ENCODE peak calls at places on chromosomes 3 and 15, in eight cellular contexts. One of them, this sample, is unnamed.

GRCh38 chr3:53156368-53156834 is 4.6 kb upstream of the PRKCD start:
- DNase-seq in hepatocyte: peak
- DNase-seq in dermis microvascular lymphatic vessel endothelial cell: no peak
- DNase-seq in tibial artery: no peak
- DNase-seq in NK-92 treated with Interleukin-12 subunit alpha and Interleukin-12 subunit beta, amount 100 ng/mL, for 24 hours: no peak
- DNase-seq in ELF-1: no peak
- DNase-seq in NCI-H1105: no peak
- DNase-seq in uterus: no peak
- DNase-seq in this sample: no peak

GRCh38 chr3:111627092-111627491 is 31.9 kb upstream of the ZBED2 start:
- DNase-seq in hepatocyte: no peak
- DNase-seq in dermis microvascular lymphatic vessel endothelial cell: no peak
- DNase-seq in tibial artery: no peak
- DNase-seq in NK-92 treated with Interleukin-12 subunit alpha and Interleukin-12 subunit beta, amount 100 ng/mL, for 24 hours: no peak
- DNase-seq in ELF-1: no peak
- DNase-seq in NCI-H1105: no peak
- DNase-seq in uterus: no peak
- DNase-seq in this sample: peak

GRCh38 chr3:17213102-17213501 is 328.3 kb downstream of the PLCL2 start:
- DNase-seq in hepatocyte: no peak
- DNase-seq in dermis microvascular lymphatic vessel endothelial cell: no peak
- DNase-seq in tibial artery: no peak
- DNase-seq in NK-92 treated with Interleukin-12 subunit alpha and Interleukin-12 subunit beta, amount 100 ng/mL, for 24 hours: no peak
- DNase-seq in ELF-1: no peak
- DNase-seq in NCI-H1105: no peak
- DNase-seq in uterus: no peak
- DNase-seq in this sample: no peak

GRCh38 chr3:3893590-3893989 is 94.4 kb downstream of the LRRN1 start:
- DNase-seq in hepatocyte: no peak
- DNase-seq in dermis microvascular lymphatic vessel endothelial cell: no peak
- DNase-seq in tibial artery: no peak
- DNase-seq in NK-92 treated with Interleukin-12 subunit alpha and Interleukin-12 subunit beta, amount 100 ng/mL, for 24 hours: no peak
- DNase-seq in ELF-1: no peak
- DNase-seq in NCI-H1105: no peak
- DNase-seq in uterus: no peak
- DNase-seq in this sample: no peak

GRCh38 chr15:34109775-34110663 is 8.1 kb downstream of the PGBD4 start:
- DNase-seq in hepatocyte: peak
- DNase-seq in dermis microvascular lymphatic vessel endothelial cell: peak
- DNase-seq in tibial artery: no peak
- DNase-seq in NK-92 treated with Interleukin-12 subunit alpha and Interleukin-12 subunit beta, amount 100 ng/mL, for 24 hours: no peak
- DNase-seq in ELF-1: no peak
- DNase-seq in NCI-H1105: no peak
- DNase-seq in uterus: no peak
- DNase-seq in this sample: peak

GRCh38 chr3:39013289-39013688 is 38.5 kb downstream of the SCN11A start:
- DNase-seq in hepatocyte: no peak
- DNase-seq in dermis microvascular lymphatic vessel endothelial cell: no peak
- DNase-seq in tibial artery: no peak
- DNase-seq in NK-92 treated with Interleukin-12 subunit alpha and Interleukin-12 subunit beta, amount 100 ng/mL, for 24 hours: no peak
- DNase-seq in ELF-1: peak
- DNase-seq in NCI-H1105: no peak
- DNase-seq in uterus: no peak
- DNase-seq in this sample: no peak

GRCh38 chr3:154244644-154245043 is 79.6 kb downstream of the DHX36 start:
- DNase-seq in hepatocyte: no peak
- DNase-seq in dermis microvascular lymphatic vessel endothelial cell: peak
- DNase-seq in tibial artery: no peak
- DNase-seq in NK-92 treated with Interleukin-12 subunit alpha and Interleukin-12 subunit beta, amount 100 ng/mL, for 24 hours: no peak
- DNase-seq in ELF-1: no peak
- DNase-seq in NCI-H1105: no peak
- DNase-seq in uterus: no peak
- DNase-seq in this sample: peak

GRCh38 chr15:33201376-33202189 is 7.1 kb upstream of the FMN1 start:
- DNase-seq in hepatocyte: peak
- DNase-seq in dermis microvascular lymphatic vessel endothelial cell: no peak
- DNase-seq in tibial artery: no peak
- DNase-seq in NK-92 treated with Interleukin-12 subunit alpha and Interleukin-12 subunit beta, amount 100 ng/mL, for 24 hours: peak
- DNase-seq in ELF-1: peak
- DNase-seq in NCI-H1105: no peak
- DNase-seq in uterus: no peak
- DNase-seq in this sample: peak

GRCh38 chr3:17023006-17023664 is 138.4 kb downstream of the PLCL2 start:
- DNase-seq in hepatocyte: no peak
- DNase-seq in dermis microvascular lymphatic vessel endothelial cell: no peak
- DNase-seq in tibial artery: no peak
- DNase-seq in NK-92 treated with Interleukin-12 subunit alpha and Interleukin-12 subunit beta, amount 100 ng/mL, for 24 hours: peak
- DNase-seq in ELF-1: no peak
- DNase-seq in NCI-H1105: no peak
- DNase-seq in uterus: no peak
- DNase-seq in this sample: peak

GRCh38 chr15:60299452-60300047 is 98.2 kb downstream of the ANXA2 start:
- DNase-seq in hepatocyte: peak
- DNase-seq in dermis microvascular lymphatic vessel endothelial cell: no peak
- DNase-seq in tibial artery: no peak
- DNase-seq in NK-92 treated with Interleukin-12 subunit alpha and Interleukin-12 subunit beta, amount 100 ng/mL, for 24 hours: no peak
- DNase-seq in ELF-1: peak
- DNase-seq in NCI-H1105: peak
- DNase-seq in uterus: peak
- DNase-seq in this sample: peak

GRCh38 chr3:175728566-175728965 is 869.4 kb downstream of the NAALADL2 start:
- DNase-seq in hepatocyte: no peak
- DNase-seq in dermis microvascular lymphatic vessel endothelial cell: no peak
- DNase-seq in tibial artery: no peak
- DNase-seq in NK-92 treated with Interleukin-12 subunit alpha and Interleukin-12 subunit beta, amount 100 ng/mL, for 24 hours: no peak
- DNase-seq in ELF-1: no peak
- DNase-seq in NCI-H1105: no peak
- DNase-seq in uterus: no peak
- DNase-seq in this sample: peak

GRCh38 chr15:69991493-69991892 is 106.2 kb downstream of the TLE3 start:
- DNase-seq in hepatocyte: no peak
- DNase-seq in dermis microvascular lymphatic vessel endothelial cell: no peak
- DNase-seq in tibial artery: no peak
- DNase-seq in NK-92 treated with Interleukin-12 subunit alpha and Interleukin-12 subunit beta, amount 100 ng/mL, for 24 hours: no peak
- DNase-seq in ELF-1: peak
- DNase-seq in NCI-H1105: no peak
- DNase-seq in uterus: no peak
- DNase-seq in this sample: no peak

GRCh38 chr3:182292586-182292985 is 500.7 kb upstream of the ATP11B start:
- DNase-seq in hepatocyte: no peak
- DNase-seq in dermis microvascular lymphatic vessel endothelial cell: no peak
- DNase-seq in tibial artery: no peak
- DNase-seq in NK-92 treated with Interleukin-12 subunit alpha and Interleukin-12 subunit beta, amount 100 ng/mL, for 24 hours: no peak
- DNase-seq in ELF-1: no peak
- DNase-seq in NCI-H1105: no peak
- DNase-seq in uterus: no peak
- DNase-seq in this sample: peak

GRCh38 chr3:170953229-170953628 is 44.8 kb upstream of the EIF5A2 start:
- DNase-seq in hepatocyte: no peak
- DNase-seq in dermis microvascular lymphatic vessel endothelial cell: no peak
- DNase-seq in tibial artery: no peak
- DNase-seq in NK-92 treated with Interleukin-12 subunit alpha and Interleukin-12 subunit beta, amount 100 ng/mL, for 24 hours: no peak
- DNase-seq in ELF-1: no peak
- DNase-seq in NCI-H1105: no peak
- DNase-seq in uterus: no peak
- DNase-seq in this sample: no peak

GRCh38 chr15:38879909-38880471 is 315.4 kb upstream of the RASGRP1 start:
- DNase-seq in hepatocyte: no peak
- DNase-seq in dermis microvascular lymphatic vessel endothelial cell: no peak
- DNase-seq in tibial artery: peak
- DNase-seq in NK-92 treated with Interleukin-12 subunit alpha and Interleukin-12 subunit beta, amount 100 ng/mL, for 24 hours: no peak
- DNase-seq in ELF-1: no peak
- DNase-seq in NCI-H1105: no peak
- DNase-seq in uterus: peak
- DNase-seq in this sample: peak

GRCh38 chr3:196537319-196537984 is 22.3 kb upstream of the SMCO1 start:
- DNase-seq in hepatocyte: no peak
- DNase-seq in dermis microvascular lymphatic vessel endothelial cell: peak
- DNase-seq in tibial artery: peak
- DNase-seq in NK-92 treated with Interleukin-12 subunit alpha and Interleukin-12 subunit beta, amount 100 ng/mL, for 24 hours: peak
- DNase-seq in ELF-1: peak
- DNase-seq in NCI-H1105: no peak
- DNase-seq in uterus: peak
- DNase-seq in this sample: peak

GRCh38 chr3:11565072-11565471 is 78.6 kb downstream of the VGLL4 start:
- DNase-seq in hepatocyte: no peak
- DNase-seq in dermis microvascular lymphatic vessel endothelial cell: no peak
- DNase-seq in tibial artery: no peak
- DNase-seq in NK-92 treated with Interleukin-12 subunit alpha and Interleukin-12 subunit beta, amount 100 ng/mL, for 24 hours: no peak
- DNase-seq in ELF-1: no peak
- DNase-seq in NCI-H1105: no peak
- DNase-seq in uterus: peak
- DNase-seq in this sample: no peak

GRCh38 chr15:90557651-90558084 is 27.9 kb downstream of the CRTC3 start:
- DNase-seq in hepatocyte: peak
- DNase-seq in dermis microvascular lymphatic vessel endothelial cell: peak
- DNase-seq in tibial artery: peak
- DNase-seq in NK-92 treated with Interleukin-12 subunit alpha and Interleukin-12 subunit beta, amount 100 ng/mL, for 24 hours: no peak
- DNase-seq in ELF-1: no peak
- DNase-seq in NCI-H1105: no peak
- DNase-seq in uterus: peak
- DNase-seq in this sample: peak

GRCh38 chr3:30760040-30760439 is 134.4 kb downstream of the GADL1 start:
- DNase-seq in hepatocyte: no peak
- DNase-seq in dermis microvascular lymphatic vessel endothelial cell: no peak
- DNase-seq in tibial artery: no peak
- DNase-seq in NK-92 treated with Interleukin-12 subunit alpha and Interleukin-12 subunit beta, amount 100 ng/mL, for 24 hours: no peak
- DNase-seq in ELF-1: no peak
- DNase-seq in NCI-H1105: no peak
- DNase-seq in uterus: no peak
- DNase-seq in this sample: no peak

GRCh38 chr15:32036972-32037371 is 6.7 kb downstream of the CHRNA7 start:
- DNase-seq in hepatocyte: no peak
- DNase-seq in dermis microvascular lymphatic vessel endothelial cell: no peak
- DNase-seq in tibial artery: no peak
- DNase-seq in NK-92 treated with Interleukin-12 subunit alpha and Interleukin-12 subunit beta, amount 100 ng/mL, for 24 hours: no peak
- DNase-seq in ELF-1: no peak
- DNase-seq in NCI-H1105: no peak
- DNase-seq in uterus: no peak
- DNase-seq in this sample: no peak

GRCh38 chr3:124650798-124651197 is 79.5 kb upstream of the UMPS start:
- DNase-seq in hepatocyte: no peak
- DNase-seq in dermis microvascular lymphatic vessel endothelial cell: no peak
- DNase-seq in tibial artery: no peak
- DNase-seq in NK-92 treated with Interleukin-12 subunit alpha and Interleukin-12 subunit beta, amount 100 ng/mL, for 24 hours: no peak
- DNase-seq in ELF-1: no peak
- DNase-seq in NCI-H1105: no peak
- DNase-seq in uterus: no peak
- DNase-seq in this sample: no peak

GRCh38 chr15:67137319-67137718 is 71.9 kb downstream of the SMAD3 start:
- DNase-seq in hepatocyte: no peak
- DNase-seq in dermis microvascular lymphatic vessel endothelial cell: no peak
- DNase-seq in tibial artery: no peak
- DNase-seq in NK-92 treated with Interleukin-12 subunit alpha and Interleukin-12 subunit beta, amount 100 ng/mL, for 24 hours: no peak
- DNase-seq in ELF-1: no peak
- DNase-seq in NCI-H1105: no peak
- DNase-seq in uterus: no peak
- DNase-seq in this sample: no peak

GRCh38 chr3:176352716-176353334 is 844.5 kb downstream of the TBL1XR1 start:
- DNase-seq in hepatocyte: no peak
- DNase-seq in dermis microvascular lymphatic vessel endothelial cell: no peak
- DNase-seq in tibial artery: no peak
- DNase-seq in NK-92 treated with Interleukin-12 subunit alpha and Interleukin-12 subunit beta, amount 100 ng/mL, for 24 hours: no peak
- DNase-seq in ELF-1: no peak
- DNase-seq in NCI-H1105: no peak
- DNase-seq in uterus: no peak
- DNase-seq in this sample: peak

GRCh38 chr3:100710355-100711198 is 1.3 kb downstream of the TFG start:
- DNase-seq in hepatocyte: peak
- DNase-seq in dermis microvascular lymphatic vessel endothelial cell: no peak
- DNase-seq in tibial artery: no peak
- DNase-seq in NK-92 treated with Interleukin-12 subunit alpha and Interleukin-12 subunit beta, amount 100 ng/mL, for 24 hours: no peak
- DNase-seq in ELF-1: peak
- DNase-seq in NCI-H1105: no peak
- DNase-seq in uterus: no peak
- DNase-seq in this sample: peak

GRCh38 chr15:81161215-81161673 is 27.2 kb downstream of the CFAP161 start:
- DNase-seq in hepatocyte: no peak
- DNase-seq in dermis microvascular lymphatic vessel endothelial cell: no peak
- DNase-seq in tibial artery: no peak
- DNase-seq in NK-92 treated with Interleukin-12 subunit alpha and Interleukin-12 subunit beta, amount 100 ng/mL, for 24 hours: no peak
- DNase-seq in ELF-1: no peak
- DNase-seq in NCI-H1105: no peak
- DNase-seq in uterus: no peak
- DNase-seq in this sample: no peak

GRCh38 chr3:150177673-150178378 is 207.1 kb upstream of the PFN2 start:
- DNase-seq in hepatocyte: no peak
- DNase-seq in dermis microvascular lymphatic vessel endothelial cell: no peak
- DNase-seq in tibial artery: no peak
- DNase-seq in NK-92 treated with Interleukin-12 subunit alpha and Interleukin-12 subunit beta, amount 100 ng/mL, for 24 hours: no peak
- DNase-seq in ELF-1: no peak
- DNase-seq in NCI-H1105: no peak
- DNase-seq in uterus: no peak
- DNase-seq in this sample: peak

GRCh38 chr3:126124896-126125295 is 41.0 kb upstream of the SLC41A3 start:
- DNase-seq in hepatocyte: no peak
- DNase-seq in dermis microvascular lymphatic vessel endothelial cell: no peak
- DNase-seq in tibial artery: no peak
- DNase-seq in NK-92 treated with Interleukin-12 subunit alpha and Interleukin-12 subunit beta, amount 100 ng/mL, for 24 hours: no peak
- DNase-seq in ELF-1: no peak
- DNase-seq in NCI-H1105: no peak
- DNase-seq in uterus: peak
- DNase-seq in this sample: no peak

GRCh38 chr15:60420322-60420721 is 22.5 kb upstream of the ANXA2 start:
- DNase-seq in hepatocyte: no peak
- DNase-seq in dermis microvascular lymphatic vessel endothelial cell: no peak
- DNase-seq in tibial artery: no peak
- DNase-seq in NK-92 treated with Interleukin-12 subunit alpha and Interleukin-12 subunit beta, amount 100 ng/mL, for 24 hours: no peak
- DNase-seq in ELF-1: no peak
- DNase-seq in NCI-H1105: no peak
- DNase-seq in uterus: no peak
- DNase-seq in this sample: no peak

GRCh38 chr3:27978440-27978839 is 256.3 kb upstream of the EOMES start:
- DNase-seq in hepatocyte: no peak
- DNase-seq in dermis microvascular lymphatic vessel endothelial cell: no peak
- DNase-seq in tibial artery: no peak
- DNase-seq in NK-92 treated with Interleukin-12 subunit alpha and Interleukin-12 subunit beta, amount 100 ng/mL, for 24 hours: no peak
- DNase-seq in ELF-1: no peak
- DNase-seq in NCI-H1105: no peak
- DNase-seq in uterus: no peak
- DNase-seq in this sample: peak

GRCh38 chr3:62248831-62249776 is 124.2 kb downstream of the FEZF2 start:
- DNase-seq in hepatocyte: no peak
- DNase-seq in dermis microvascular lymphatic vessel endothelial cell: no peak
- DNase-seq in tibial artery: no peak
- DNase-seq in NK-92 treated with Interleukin-12 subunit alpha and Interleukin-12 subunit beta, amount 100 ng/mL, for 24 hours: no peak
- DNase-seq in ELF-1: no peak
- DNase-seq in NCI-H1105: no peak
- DNase-seq in uterus: no peak
- DNase-seq in this sample: no peak

GRCh38 chr3:102083971-102084370 is 234.7 kb downstream of the NFKBIZ start:
- DNase-seq in hepatocyte: no peak
- DNase-seq in dermis microvascular lymphatic vessel endothelial cell: no peak
- DNase-seq in tibial artery: no peak
- DNase-seq in NK-92 treated with Interleukin-12 subunit alpha and Interleukin-12 subunit beta, amount 100 ng/mL, for 24 hours: no peak
- DNase-seq in ELF-1: no peak
- DNase-seq in NCI-H1105: no peak
- DNase-seq in uterus: no peak
- DNase-seq in this sample: no peak

GRCh38 chr15:76200641-76201105 is 110.6 kb downstream of the ETFA start:
- DNase-seq in hepatocyte: no peak
- DNase-seq in dermis microvascular lymphatic vessel endothelial cell: no peak
- DNase-seq in tibial artery: peak
- DNase-seq in NK-92 treated with Interleukin-12 subunit alpha and Interleukin-12 subunit beta, amount 100 ng/mL, for 24 hours: no peak
- DNase-seq in ELF-1: peak
- DNase-seq in NCI-H1105: no peak
- DNase-seq in uterus: no peak
- DNase-seq in this sample: no peak

GRCh38 chr15:62119224-62119925 is 45.7 kb downstream of the C2CD4B start:
- DNase-seq in hepatocyte: peak
- DNase-seq in dermis microvascular lymphatic vessel endothelial cell: peak
- DNase-seq in tibial artery: no peak
- DNase-seq in NK-92 treated with Interleukin-12 subunit alpha and Interleukin-12 subunit beta, amount 100 ng/mL, for 24 hours: no peak
- DNase-seq in ELF-1: no peak
- DNase-seq in NCI-H1105: no peak
- DNase-seq in uterus: no peak
- DNase-seq in this sample: peak

This sample was measured in M059J.